ENCODE peak calls at places on chromosomes 7 and 10, in nine cellular contexts. J is osteoblast, K is astrocyte, C is mesothelial cell of epicardium, N is GM13977, B is glutamatergic neuron, X is left ventricle myocardium inferior, T is psoas muscle, M is tibial nerve. R is an unnamed sample.

GRCh38 chr10:4141471-4141870 is 356.5 kb upstream of the KLF6 start:
- DNase-seq in J (peak), K (peak), C (no peak), N (no peak), B (no peak), X (no peak), T (no peak), M (no peak), R (no peak)

GRCh38 chr7:71636329-71636728 is 504.4 kb downstream of the GALNT17 start:
- DNase-seq in J (no peak), K (peak), C (no peak), N (no peak), B (no peak), X (no peak), T (no peak), M (no peak), R (no peak)

GRCh38 chr7:34759477-34760125 is 101.6 kb downstream of the NPSR1 start:
- DNase-seq in J (no peak), K (peak), C (no peak), N (no peak), B (no peak), X (no peak), T (no peak), M (no peak), R (no peak)

GRCh38 chr7:158585721-158586498 is 1.7 kb downstream of the PTPRN2 start:
- DNase-seq in J (no peak), K (no peak), C (no peak), N (no peak), B (no peak), X (no peak), T (no peak), M (no peak), R (no peak)

GRCh38 chr7:94272821-94273583 is 121.7 kb upstream of the COL1A2 start:
- DNase-seq in J (no peak), K (peak), C (no peak), N (no peak), B (no peak), X (no peak), T (no peak), M (no peak), R (no peak)

GRCh38 chr7:152868122-152869040 is 108.8 kb downstream of the ACTR3B start:
- DNase-seq in J (peak), K (no peak), C (no peak), N (no peak), B (no peak), X (no peak), T (no peak), M (no peak), R (no peak)

GRCh38 chr7:22559829-22560489 is 60.0 kb upstream of the STEAP1B start:
- DNase-seq in J (peak), K (peak), C (no peak), N (peak), B (peak), X (peak), T (peak), M (peak), R (peak)

GRCh38 chr10:79184141-79184625 is 115.4 kb downstream of the ZMIZ1 start:
- DNase-seq in J (peak), K (peak), C (no peak), N (no peak), B (no peak), X (no peak), T (no peak), M (no peak), R (no peak)

GRCh38 chr10:91335147-91335546 is 75.0 kb upstream of the HECTD2 start:
- DNase-seq in J (no peak), K (no peak), C (no peak), N (no peak), B (no peak), X (no peak), T (no peak), M (no peak), R (no peak)
- TF ChIP-seq CTCF in J (no peak), K (no peak), C (no peak), N (no peak), B (no peak), X (no peak), T (no peak), M (no peak), R (no peak)

GRCh38 chr10:86024555-86025001 is 342.0 kb downstream of the GRID1 start:
- DNase-seq in J (no peak), K (no peak), C (no peak), N (no peak), B (no peak), X (no peak), T (no peak), M (no peak), R (no peak)
- TF ChIP-seq CTCF in J (no peak), K (no peak), C (no peak), N (no peak), B (no peak), X (peak), T (no peak), M (no peak), R (no peak)

DNA sequence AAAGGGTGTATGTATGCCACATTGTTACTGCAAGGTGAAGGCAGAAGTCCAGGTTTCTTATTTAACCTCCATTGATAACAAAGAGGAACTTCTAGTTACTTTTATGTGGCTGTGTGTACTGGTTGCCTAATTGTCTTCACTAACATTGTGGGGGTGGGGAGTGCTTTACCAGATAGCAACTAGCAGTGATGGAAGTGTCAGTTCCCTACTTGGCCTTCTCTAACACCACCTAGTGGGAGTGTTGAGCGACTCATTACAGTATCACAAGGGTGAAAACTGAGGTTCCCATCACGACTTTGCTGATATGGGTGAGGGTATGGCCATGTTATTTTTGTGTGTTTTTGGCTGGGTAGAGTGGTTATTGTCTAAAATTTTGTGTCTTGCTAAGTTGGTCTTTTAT is 274.4 kb downstream of the THSD7A start:
- DNase-seq in J (no peak), K (peak), C (no peak), N (peak), B (no peak), X (no peak), T (no peak), M (no peak), R (no peak)
- TF ChIP-seq CTCF in J (no peak), K (no peak), C (no peak), N (peak), B (peak), X (no peak), T (no peak), M (no peak), R (no peak)

GRCh38 chr7:207418-208127 is 15.2 kb downstream of the FAM20C start:
- DNase-seq in J (no peak), K (no peak), C (no peak), N (no peak), B (no peak), X (no peak), T (no peak), M (no peak), R (no peak)
- TF ChIP-seq CTCF in J (peak), K (peak), C (peak), N (no peak), B (peak), X (no peak), T (no peak), M (no peak), R (no peak)

GRCh38 chr10:69801094-69801433 is 642 bp upstream of the COL13A1 start:
- DNase-seq in J (peak), K (no peak), C (no peak), N (peak), B (peak), X (peak), T (peak), M (no peak), R (peak)
- TF ChIP-seq CTCF in J (peak), K (peak), C (peak), N (peak), B (peak), X (peak), T (peak), M (no peak), R (peak)

GRCh38 chr10:72611783-72612182 is 14.1 kb downstream of the MICU1 start:
- DNase-seq in J (no peak), K (peak), C (no peak), N (no peak), B (no peak), X (no peak), T (no peak), M (no peak), R (no peak)
- TF ChIP-seq CTCF in J (no peak), K (no peak), C (no peak), N (no peak), B (no peak), X (no peak), T (no peak), M (no peak), R (no peak)

GRCh38 chr7:132239422-132239994 is 336.8 kb downstream of the PLXNA4 start:
- DNase-seq in J (no peak), K (no peak), C (no peak), N (no peak), B (no peak), X (no peak), T (no peak), M (no peak), R (no peak)
- TF ChIP-seq CTCF in J (no peak), K (no peak), C (no peak), N (no peak), B (no peak), X (no peak), T (no peak), M (no peak), R (no peak)

R was measured in natural killer cell.